ENCODE peak calls at places on chromosomes 6 and 20, in ten cellular contexts. E is choroid plexus epithelial cell, U is AG09309, M is IMR-90, R is foreskin fibroblast, D is esophagus squamous epithelium, V is right atrium auricular region, T is A549, Y is GM10248, N is astrocyte of the spinal cord. P is an unnamed sample.

GRCh38 chr6:5763871-5764270 is 242.9 kb downstream of the NRN1 start:
- DNase-seq in E (peak), U (no peak), M (peak), R (no peak), D (no peak), V (no peak), T (no peak), Y (peak), N (peak), P (peak)

GRCh38 chr6:139765825-139766285 is 391.4 kb upstream of the CITED2 start:
- DNase-seq in E (peak), U (no peak), M (peak), R (no peak), D (no peak), V (no peak), T (peak), Y (no peak), N (no peak), P (no peak)

GRCh38 chr6:2970034-2970685 is 1.2 kb downstream of the SERPINB6 start:
- DNase-seq in E (peak), U (no peak), M (peak), R (no peak), D (no peak), V (peak), T (no peak), Y (no peak), N (peak), P (no peak)

GRCh38 chr6:158016571-158017383 is 35.1 kb downstream of the SYNJ2 start:
- DNase-seq in E (peak), U (no peak), M (no peak), R (no peak), D (no peak), V (no peak), T (no peak), Y (no peak), N (peak), P (no peak)

GRCh38 chr20:62725596-62726268 is 17.1 kb downstream of the NTSR1 start:
- DNase-seq in E (no peak), U (no peak), M (no peak), R (no peak), D (no peak), V (no peak), T (no peak), Y (no peak), N (no peak), P (no peak)

GRCh38 chr20:57394087-57395082 is 3.2 kb downstream of the RBM38 start:
- DNase-seq in E (no peak), U (no peak), M (no peak), R (no peak), D (no peak), V (no peak), T (no peak), Y (no peak), N (no peak), P (no peak)

GRCh38 chr6:4451718-4452117 is 316.3 kb upstream of the ECI2 start:
- DNase-seq in E (no peak), U (no peak), M (no peak), R (no peak), D (no peak), V (no peak), T (no peak), Y (no peak), N (no peak), P (no peak)

GRCh38 chr6:13267142-13267621 is 61.2 kb downstream of the TBC1D7 start:
- DNase-seq in E (peak), U (no peak), M (no peak), R (peak), D (no peak), V (no peak), T (no peak), Y (no peak), N (peak), P (no peak)

GRCh38 chr20:57866250-57867106 is 156.7 kb upstream of the PMEPA1 start:
- DNase-seq in E (peak), U (no peak), M (no peak), R (no peak), D (no peak), V (peak), T (no peak), Y (no peak), N (no peak), P (no peak)

GRCh38 chr20:52056203-52057062 is 135.1 kb downstream of the ZFP64 start:
- DNase-seq in E (peak), U (peak), M (peak), R (peak), D (no peak), V (no peak), T (peak), Y (no peak), N (peak), P (no peak)

GRCh38 chr20:62835931-62836861 is 19.3 kb downstream of the COL9A3 start:
- DNase-seq in E (no peak), U (no peak), M (peak), R (no peak), D (no peak), V (no peak), T (no peak), Y (no peak), N (no peak), P (no peak)

GRCh38 chr20:49916146-49917002 is 1.0 kb upstream of the SPATA2 start:
- DNase-seq in E (peak), U (no peak), M (peak), R (peak), D (no peak), V (no peak), T (peak), Y (no peak), N (no peak), P (peak)

GRCh38 chr6:24524801-24525200 is 30.0 kb downstream of the ALDH5A1 start:
- DNase-seq in E (peak), U (peak), M (peak), R (peak), D (no peak), V (no peak), T (peak), Y (peak), N (peak), P (peak)

GRCh38 chr6:158561247-158561884 is 1.5 kb downstream of the TMEM181 start:
- DNase-seq in E (no peak), U (no peak), M (no peak), R (no peak), D (no peak), V (no peak), T (no peak), Y (no peak), N (no peak), P (no peak)

GRCh38 chr20:43799150-43799711 is 72.4 kb upstream of the GTSF1L start:
- DNase-seq in E (peak), U (no peak), M (peak), R (peak), D (no peak), V (no peak), T (no peak), Y (no peak), N (no peak), P (no peak)

GRCh38 chr6:151475653-151476523 is 17.9 kb upstream of the CCDC170 start:
- DNase-seq in E (peak), U (no peak), M (peak), R (no peak), D (no peak), V (no peak), T (peak), Y (peak), N (peak), P (peak)

GRCh38 chr6:29967379-29968010 is 25.2 kb downstream of the HLA-A start:
- DNase-seq in E (peak), U (no peak), M (no peak), R (no peak), D (no peak), V (no peak), T (no peak), Y (no peak), N (peak), P (no peak)

GRCh38 chr20:61422636-61423425 is 170.8 kb downstream of the CDH4 start:
- DNase-seq in E (no peak), U (no peak), M (no peak), R (no peak), D (no peak), V (no peak), T (no peak), Y (no peak), N (no peak), P (no peak)

GRCh38 chr20:41149679-41150131 is 12.4 kb downstream of the PLCG1 start:
- DNase-seq in E (peak), U (no peak), M (peak), R (peak), D (no peak), V (no peak), T (peak), Y (no peak), N (peak), P (no peak)

GRCh38 chr6:165308926-165309731 is at the start of gene C6orf118:
- DNase-seq in E (peak), U (peak), M (peak), R (no peak), D (no peak), V (peak), T (peak), Y (no peak), N (peak), P (no peak)

GRCh38 chr20:24653306-24653705 is 183.9 kb downstream of the SYNDIG1 start:
- DNase-seq in E (no peak), U (no peak), M (peak), R (no peak), D (no peak), V (no peak), T (peak), Y (no peak), N (peak), P (no peak)

GRCh38 chr6:100512203-100512862 is 47.6 kb upstream of the SIM1 start:
- DNase-seq in E (peak), U (no peak), M (peak), R (peak), D (no peak), V (no peak), T (no peak), Y (no peak), N (peak), P (no peak)

GRCh38 chr6:125835221-125835744 is 44.5 kb downstream of the NCOA7 start:
- DNase-seq in E (peak), U (peak), M (peak), R (no peak), D (no peak), V (peak), T (no peak), Y (no peak), N (peak), P (no peak)

GRCh38 chr6:25602680-25602982 is 49.4 kb upstream of the SCGN start:
- DNase-seq in E (no peak), U (no peak), M (no peak), R (no peak), D (no peak), V (no peak), T (no peak), Y (no peak), N (peak), P (no peak)
- TF ChIP-seq CTCF in E (no peak), U (no peak), M (no peak), R (no peak), D (no peak), V (no peak), T (no peak), Y (no peak), N (no peak), P (no peak)

GRCh38 chr6:120675886-120676285 is 658.4 kb downstream of the TBC1D32 start:
- DNase-seq in E (no peak), U (no peak), M (no peak), R (no peak), D (no peak), V (no peak), T (no peak), Y (no peak), N (no peak), P (no peak)

GRCh38 chr6:120671519-120671918 is 662.8 kb downstream of the TBC1D32 start:
- DNase-seq in E (no peak), U (no peak), M (no peak), R (no peak), D (no peak), V (no peak), T (peak), Y (no peak), N (no peak), P (no peak)
- TF ChIP-seq CTCF in E (no peak), U (no peak), M (no peak), R (no peak), D (no peak), V (no peak), T (no peak), Y (no peak), N (no peak), P (no peak)

DNA sequence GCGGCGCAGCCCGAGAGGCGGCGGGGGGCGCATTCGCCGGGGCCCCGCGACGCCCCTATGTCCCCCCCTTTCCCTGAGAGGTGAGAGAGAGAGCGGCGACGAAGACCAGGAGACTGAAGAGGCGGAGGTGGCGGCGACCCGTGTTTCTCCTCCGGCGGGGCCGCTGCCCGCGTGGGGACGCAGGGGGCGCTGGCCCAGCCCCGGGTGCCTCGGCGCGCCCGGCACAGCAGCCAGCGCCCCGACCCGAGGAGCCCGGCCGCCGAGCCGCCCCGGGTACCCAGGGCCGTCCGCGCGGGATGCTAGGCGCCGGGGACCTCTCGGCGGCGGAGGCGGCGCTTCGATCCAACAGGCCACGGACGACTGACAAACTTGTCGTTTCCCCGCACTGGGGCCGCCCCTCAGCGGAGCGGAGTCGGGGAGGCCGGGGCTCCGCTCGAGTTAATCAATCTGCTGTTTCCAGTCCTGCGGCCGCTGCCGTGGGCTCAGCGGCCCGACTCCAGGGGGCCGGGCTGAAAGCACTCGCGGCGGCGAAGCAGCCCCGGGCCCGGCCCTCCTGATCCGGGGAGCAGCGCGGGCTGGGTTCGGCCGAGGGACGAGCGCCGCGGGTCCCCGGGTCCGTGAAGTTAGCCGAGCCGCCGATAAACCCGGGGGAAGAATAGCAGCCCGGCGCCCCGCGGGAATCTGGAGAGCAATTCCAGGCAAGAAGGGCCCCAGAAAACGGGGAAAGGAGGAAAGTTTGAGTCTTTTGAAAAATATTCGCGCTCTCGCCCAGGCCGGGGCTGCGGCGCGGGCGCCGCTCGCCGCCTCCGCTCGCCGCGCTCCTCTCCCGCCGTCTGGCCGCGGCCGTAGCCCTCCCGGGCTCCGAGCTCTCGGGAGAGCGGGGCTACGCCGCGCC is 595 bp downstream of the MDGA1 start:
- DNase-seq in E (peak), U (no peak), M (no peak), R (no peak), D (no peak), V (no peak), T (no peak), Y (peak), N (peak), P (peak)
- TF ChIP-seq CTCF in E (no peak), U (peak), M (peak), R (no peak), D (no peak), V (no peak), T (peak), Y (peak), N (no peak), P (peak)

GRCh38 chr20:1373036-1373435 is 19.8 kb downstream of the FKBP1A start:
- DNase-seq in E (no peak), U (no peak), M (no peak), R (no peak), D (no peak), V (no peak), T (no peak), Y (no peak), N (no peak), P (no peak)

GRCh38 chr20:1375515-1375914 is 17.3 kb downstream of the FKBP1A start:
- DNase-seq in E (peak), U (no peak), M (peak), R (peak), D (no peak), V (no peak), T (no peak), Y (no peak), N (peak), P (no peak)

GRCh38 chr20:1373614-1374013 is 19.2 kb downstream of the FKBP1A start:
- DNase-seq in E (no peak), U (no peak), M (no peak), R (no peak), D (no peak), V (no peak), T (no peak), Y (no peak), N (no peak), P (no peak)

GRCh38 chr20:1376007-1376406 is 16.8 kb downstream of the FKBP1A start:
- DNase-seq in E (no peak), U (no peak), M (no peak), R (no peak), D (no peak), V (no peak), T (no peak), Y (no peak), N (no peak), P (no peak)

DNA sequence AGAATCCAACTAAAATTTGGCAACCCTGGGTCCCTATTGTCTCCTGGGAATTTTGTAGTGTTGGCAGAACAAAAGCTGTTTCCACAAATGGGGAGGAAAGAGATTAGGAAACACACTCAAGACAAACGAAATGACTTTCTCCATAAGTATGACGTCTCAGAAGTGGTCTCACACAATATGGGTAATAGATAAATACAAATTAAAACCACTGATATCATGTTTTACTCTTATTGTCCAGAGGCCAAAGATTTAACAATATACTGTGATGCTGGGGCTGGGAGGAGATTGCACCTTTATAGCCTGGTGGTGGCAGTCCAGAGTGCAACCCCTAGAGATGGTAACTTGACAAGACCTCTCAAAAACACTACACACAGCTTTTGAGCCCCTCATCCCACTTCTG is 18.6 kb downstream of the FKBP1A start:
- DNase-seq in E (no peak), U (no peak), M (no peak), R (no peak), D (no peak), V (no peak), T (no peak), Y (no peak), N (no peak), P (no peak)
- TF ChIP-seq CTCF in E (no peak), U (no peak), M (no peak), R (no peak), D (no peak), V (peak), T (no peak), Y (no peak), N (no peak), P (no peak)

GRCh38 chr20:4190792-4191519 is 175.6 kb upstream of the RNF24 start:
- DNase-seq in E (no peak), U (no peak), M (no peak), R (no peak), D (no peak), V (no peak), T (peak), Y (no peak), N (no peak), P (no peak)

GRCh38 chr20:4193053-4193452 is 177.7 kb upstream of the RNF24 start:
- DNase-seq in E (no peak), U (no peak), M (no peak), R (no peak), D (no peak), V (no peak), T (no peak), Y (no peak), N (no peak), P (no peak)

GRCh38 chr20:4192378-4193048 is 177.2 kb upstream of the RNF24 start:
- DNase-seq in E (peak), U (peak), M (no peak), R (peak), D (no peak), V (no peak), T (peak), Y (no peak), N (no peak), P (no peak)

GRCh38 chr20:4195499-4195898 is 180.1 kb upstream of the RNF24 start:
- DNase-seq in E (peak), U (no peak), M (peak), R (peak), D (no peak), V (no peak), T (peak), Y (no peak), N (peak), P (no peak)
- TF ChIP-seq CTCF in E (peak), U (peak), M (peak), R (peak), D (no peak), V (peak), T (peak), Y (no peak), N (peak), P (peak)

GRCh38 chr6:134553941-134554340 is 236.0 kb upstream of the SGK1 start:
- DNase-seq in E (no peak), U (no peak), M (peak), R (peak), D (no peak), V (no peak), T (no peak), Y (no peak), N (no peak), P (no peak)
- TF ChIP-seq CTCF in E (no peak), U (no peak), M (no peak), R (no peak), D (no peak), V (no peak), T (no peak), Y (no peak), N (no peak), P (no peak)

GRCh38 chr6:149026530-149026942 is 279.7 kb downstream of the UST start:
- DNase-seq in E (peak), U (peak), M (peak), R (peak), D (no peak), V (no peak), T (peak), Y (no peak), N (peak), P (no peak)
- TF ChIP-seq CTCF in E (peak), U (peak), M (peak), R (peak), D (no peak), V (peak), T (peak), Y (peak), N (peak), P (peak)

P was measured in GM13977.